ENCODE peak calls at places on chromosomes 6 and 20, in five cellular contexts. One of them, this sample, is unnamed. For H3K4me1, the result is how much of the 10 kb centered on the place peaks cover.

GRCh38 chr6:77072694-77073409 is 390.4 kb downstream of the HTR1B start:
- DNase-seq in mammary epithelial cell: no peak
- DNase-seq in IMR-90: no peak
- DNase-seq in psoas muscle: no peak
- DNase-seq in left lung: no peak
- DNase-seq in this sample: no peak

GRCh38 chr6:134535831-134536230 is 217.9 kb upstream of the SGK1 start:
- DNase-seq in mammary epithelial cell: peak
- DNase-seq in IMR-90: peak
- DNase-seq in psoas muscle: no peak
- DNase-seq in left lung: no peak
- DNase-seq in this sample: no peak

GRCh38 chr20:47931002-47931401 is 145.7 kb upstream of the SULF2 start:
- DNase-seq in mammary epithelial cell: no peak
- DNase-seq in IMR-90: no peak
- DNase-seq in psoas muscle: no peak
- DNase-seq in left lung: no peak
- DNase-seq in this sample: no peak

GRCh38 chr6:141174932-141175331 is 957.8 kb upstream of the GJE1 start:
- DNase-seq in mammary epithelial cell: no peak
- DNase-seq in IMR-90: no peak
- DNase-seq in psoas muscle: no peak
- DNase-seq in left lung: no peak
- DNase-seq in this sample: no peak

GRCh38 chr20:33796907-33797544 is 14.1 kb upstream of the CHMP4B start:
- DNase-seq in mammary epithelial cell: no peak
- DNase-seq in IMR-90: no peak
- DNase-seq in psoas muscle: no peak
- DNase-seq in left lung: no peak
- DNase-seq in this sample: no peak

GRCh38 chr6:20168668-20169633 is 43.3 kb downstream of the MBOAT1 start:
- DNase-seq in mammary epithelial cell: no peak
- DNase-seq in IMR-90: no peak
- DNase-seq in psoas muscle: no peak
- DNase-seq in left lung: no peak
- DNase-seq in this sample: no peak

GRCh38 chr20:62382306-62383198 is 4.4 kb upstream of the RPS21 start:
- DNase-seq in mammary epithelial cell: peak
- DNase-seq in IMR-90: peak
- DNase-seq in psoas muscle: peak
- DNase-seq in left lung: no peak
- DNase-seq in this sample: peak

GRCh38 chr6:21935561-21936028 is 342.0 kb downstream of the SOX4 start:
- DNase-seq in mammary epithelial cell: peak
- DNase-seq in IMR-90: peak
- DNase-seq in psoas muscle: no peak
- DNase-seq in left lung: peak
- DNase-seq in this sample: peak

GRCh38 chr20:20214757-20215275 is 153.1 kb upstream of the INSM1 start:
- DNase-seq in mammary epithelial cell: no peak
- DNase-seq in IMR-90: no peak
- DNase-seq in psoas muscle: no peak
- DNase-seq in left lung: no peak
- DNase-seq in this sample: no peak

GRCh38 chr20:56626367-56627121 is 2.6 kb upstream of the TFAP2C start:
- DNase-seq in mammary epithelial cell: no peak
- DNase-seq in IMR-90: no peak
- DNase-seq in psoas muscle: no peak
- DNase-seq in left lung: no peak
- DNase-seq in this sample: peak

GRCh38 chr6:112017169-112017568 is 36.7 kb upstream of the CCN6 start:
- DNase-seq in mammary epithelial cell: peak
- DNase-seq in IMR-90: no peak
- DNase-seq in psoas muscle: no peak
- DNase-seq in left lung: no peak
- DNase-seq in this sample: no peak
- H3K4me1 ChIP-seq in mammary epithelial cell: under half
- H3K4me1 ChIP-seq in IMR-90: under half
- H3K4me1 ChIP-seq in psoas muscle: under half
- H3K4me1 ChIP-seq in left lung: under half
- H3K4me1 ChIP-seq in this sample: under half

GRCh38 chr6:137869781-137870180 is 2.7 kb downstream of the TNFAIP3 start:
- DNase-seq in mammary epithelial cell: no peak
- DNase-seq in IMR-90: no peak
- DNase-seq in psoas muscle: no peak
- DNase-seq in left lung: no peak
- DNase-seq in this sample: no peak
- H3K4me1 ChIP-seq in mammary epithelial cell: half or more
- H3K4me1 ChIP-seq in IMR-90: under half
- H3K4me1 ChIP-seq in psoas muscle: half or more
- H3K4me1 ChIP-seq in left lung: under half
- H3K4me1 ChIP-seq in this sample: under half

DNA sequence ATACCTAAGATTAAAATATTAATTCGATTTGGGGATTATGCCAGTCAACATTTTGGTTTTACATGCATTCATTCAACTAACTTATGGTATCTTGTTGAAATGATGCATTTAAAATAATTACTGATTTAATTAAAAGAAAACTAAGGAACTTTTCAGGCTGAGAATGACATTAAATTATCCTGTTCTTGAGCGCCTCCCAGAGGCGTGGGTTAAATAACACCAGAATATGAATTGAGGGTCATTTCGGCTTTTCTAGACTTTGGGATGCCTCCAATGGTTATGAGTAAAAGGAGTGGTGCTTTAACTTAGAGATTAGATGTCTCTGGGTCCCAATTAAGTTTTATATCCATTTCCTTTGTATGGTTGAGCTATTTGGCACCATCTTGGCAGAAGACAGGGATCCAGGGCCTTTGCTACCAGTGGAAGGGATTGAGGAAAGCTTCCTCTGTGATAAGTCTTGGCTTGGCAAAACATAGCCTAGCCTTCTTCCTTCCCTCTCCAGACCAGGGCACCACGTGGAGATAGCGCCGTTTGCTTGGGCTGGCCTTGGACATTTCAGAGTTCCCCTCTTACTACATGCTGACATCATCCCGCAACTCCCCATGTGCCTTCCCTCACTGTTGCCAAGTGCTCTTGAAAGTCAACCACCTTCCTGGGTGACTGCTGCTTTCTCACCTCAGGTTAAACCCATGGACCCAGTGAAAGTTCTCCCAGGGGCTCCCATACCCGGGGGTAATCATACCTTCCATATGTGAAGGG is 28.7 kb downstream of the GNAS start:
- DNase-seq in mammary epithelial cell: no peak
- DNase-seq in IMR-90: no peak
- DNase-seq in psoas muscle: no peak
- DNase-seq in left lung: no peak
- DNase-seq in this sample: no peak
- H3K4me1 ChIP-seq in mammary epithelial cell: under half
- H3K4me1 ChIP-seq in IMR-90: under half
- H3K4me1 ChIP-seq in psoas muscle: under half
- H3K4me1 ChIP-seq in left lung: under half
- H3K4me1 ChIP-seq in this sample: under half

DNA sequence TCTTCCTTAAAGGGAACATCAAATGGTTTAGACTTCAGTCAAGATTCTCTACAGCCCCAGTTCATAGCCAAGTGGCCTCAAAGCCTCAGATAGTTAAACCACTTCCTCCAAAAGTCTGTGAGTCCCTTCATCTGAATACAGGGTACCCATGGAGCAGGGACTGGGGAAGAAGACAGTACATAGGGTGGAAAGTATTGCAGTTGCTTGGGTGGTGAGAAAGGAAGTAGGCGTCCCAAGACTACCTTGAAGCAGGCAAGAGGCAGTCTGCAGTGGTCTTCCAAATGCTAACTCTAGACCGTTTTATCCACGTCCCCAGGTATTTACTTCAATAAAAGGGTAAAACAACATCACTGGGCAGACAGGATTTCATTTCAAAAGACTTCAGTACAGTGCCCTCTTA is 2.0 kb downstream of the FYN start:
- DNase-seq in mammary epithelial cell: no peak
- DNase-seq in IMR-90: no peak
- DNase-seq in psoas muscle: no peak
- DNase-seq in left lung: no peak
- DNase-seq in this sample: no peak
- H3K4me1 ChIP-seq in mammary epithelial cell: under half
- H3K4me1 ChIP-seq in IMR-90: under half
- H3K4me1 ChIP-seq in psoas muscle: under half
- H3K4me1 ChIP-seq in left lung: under half
- H3K4me1 ChIP-seq in this sample: under half

DNA sequence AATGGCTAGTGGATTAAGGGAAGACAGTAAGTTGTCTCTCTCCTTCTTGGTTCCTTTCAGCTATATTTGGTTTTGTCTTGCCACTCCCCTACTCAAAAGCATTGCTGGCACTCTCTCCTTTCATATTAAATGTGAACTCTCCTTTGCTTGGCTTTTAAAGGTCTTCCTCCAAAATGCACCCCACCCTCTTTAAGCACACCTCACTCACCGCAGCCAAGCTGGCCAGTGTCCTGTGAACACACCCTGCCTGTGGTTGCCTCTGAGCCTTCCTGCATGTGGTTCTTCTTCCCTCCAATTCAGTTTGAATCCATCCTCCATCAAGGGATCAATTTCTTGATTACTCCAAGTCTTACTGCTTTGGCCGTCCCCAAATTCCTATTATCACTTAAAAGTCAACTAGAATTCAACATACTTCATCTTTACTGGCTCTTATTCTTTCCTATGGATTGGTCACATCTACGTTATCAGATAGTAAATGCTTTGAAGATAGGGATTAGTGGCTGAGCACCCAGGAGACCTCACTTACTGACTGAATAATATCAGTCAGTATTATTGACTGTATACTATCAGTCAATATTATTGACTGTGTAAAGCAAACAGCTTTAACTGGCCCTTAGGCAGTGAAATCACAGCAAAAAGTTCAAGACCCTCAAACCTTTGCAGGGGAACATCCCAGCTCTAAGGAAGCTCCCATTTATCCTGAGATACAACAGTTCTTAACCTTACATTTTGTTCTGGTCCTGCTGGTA is 41.6 kb upstream of the SPDEF start:
- DNase-seq in mammary epithelial cell: no peak
- DNase-seq in IMR-90: no peak
- DNase-seq in psoas muscle: no peak
- DNase-seq in left lung: no peak
- DNase-seq in this sample: no peak
- H3K4me1 ChIP-seq in mammary epithelial cell: under half
- H3K4me1 ChIP-seq in IMR-90: under half
- H3K4me1 ChIP-seq in psoas muscle: half or more
- H3K4me1 ChIP-seq in left lung: under half
- H3K4me1 ChIP-seq in this sample: under half

GRCh38 chr6:90295854-90296345 is 743 bp downstream of the BACH2 start:
- DNase-seq in mammary epithelial cell: peak
- DNase-seq in IMR-90: peak
- DNase-seq in psoas muscle: peak
- DNase-seq in left lung: peak
- DNase-seq in this sample: peak

GRCh38 chr6:90294614-90294988 is 2.0 kb downstream of the BACH2 start:
- DNase-seq in mammary epithelial cell: no peak
- DNase-seq in IMR-90: no peak
- DNase-seq in psoas muscle: no peak
- DNase-seq in left lung: no peak
- DNase-seq in this sample: no peak

GRCh38 chr6:90296346-90297123 is at the start of gene BACH2:
- DNase-seq in mammary epithelial cell: peak
- DNase-seq in IMR-90: peak
- DNase-seq in psoas muscle: peak
- DNase-seq in left lung: peak
- DNase-seq in this sample: peak

GRCh38 chr6:90294008-90294511 is 2.6 kb downstream of the BACH2 start:
- DNase-seq in mammary epithelial cell: no peak
- DNase-seq in IMR-90: no peak
- DNase-seq in psoas muscle: no peak
- DNase-seq in left lung: no peak
- DNase-seq in this sample: no peak

GRCh38 chr6:90294989-90295853 is 1.4 kb downstream of the BACH2 start:
- DNase-seq in mammary epithelial cell: peak
- DNase-seq in IMR-90: peak
- DNase-seq in psoas muscle: peak
- DNase-seq in left lung: peak
- DNase-seq in this sample: peak
- H3K4me1 ChIP-seq in mammary epithelial cell: under half
- H3K4me1 ChIP-seq in IMR-90: under half
- H3K4me1 ChIP-seq in psoas muscle: under half
- H3K4me1 ChIP-seq in left lung: under half
- H3K4me1 ChIP-seq in this sample: under half

GRCh38 chr6:52548353-52548713 is 28.5 kb downstream of the TRAM2 start:
- DNase-seq in mammary epithelial cell: no peak
- DNase-seq in IMR-90: no peak
- DNase-seq in psoas muscle: no peak
- DNase-seq in left lung: no peak
- DNase-seq in this sample: no peak
- H3K4me1 ChIP-seq in mammary epithelial cell: half or more
- H3K4me1 ChIP-seq in IMR-90: half or more
- H3K4me1 ChIP-seq in psoas muscle: under half
- H3K4me1 ChIP-seq in left lung: under half
- H3K4me1 ChIP-seq in this sample: half or more

DNA sequence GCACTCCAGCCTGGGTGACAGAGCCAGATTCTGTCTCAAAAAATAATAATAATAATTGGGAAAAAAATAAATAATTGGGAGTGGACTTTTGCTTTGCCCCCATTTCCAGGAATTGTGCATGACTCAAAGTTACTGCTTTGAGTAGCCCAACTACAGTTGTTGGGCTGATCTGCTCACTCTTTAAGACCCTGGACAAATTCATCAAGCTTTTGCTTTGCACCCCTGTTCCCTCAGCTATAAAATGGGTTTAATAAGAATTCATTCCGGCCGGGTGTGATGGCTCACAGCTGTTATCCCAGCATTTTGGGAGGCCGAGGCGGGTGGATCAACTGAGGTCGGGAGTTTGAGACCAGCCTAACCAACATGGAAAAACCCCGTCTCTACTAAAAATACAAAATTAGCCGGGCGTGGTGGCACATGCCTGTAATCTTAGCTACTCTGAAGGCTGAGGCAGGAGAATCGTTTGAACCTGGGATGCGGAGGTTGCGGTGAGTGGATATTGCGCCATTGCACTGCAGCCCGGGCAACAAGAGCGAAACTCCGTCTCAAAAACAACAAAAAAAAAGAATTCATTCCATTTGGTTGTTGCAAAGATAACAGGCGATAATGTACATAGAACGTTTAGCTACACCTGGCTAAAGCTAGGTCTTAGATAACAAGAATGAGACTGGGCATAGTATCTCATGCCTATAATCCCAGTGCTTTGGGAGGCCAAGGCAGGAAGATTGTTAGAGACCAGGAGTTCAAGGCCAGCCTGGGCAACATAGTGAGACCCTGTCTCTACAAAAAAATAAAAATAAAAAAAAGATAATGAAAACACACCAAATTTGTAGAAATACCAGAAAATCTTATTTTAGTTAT is 87.9 kb upstream of the ZNF217 start:
- DNase-seq in mammary epithelial cell: no peak
- DNase-seq in IMR-90: no peak
- DNase-seq in psoas muscle: no peak
- DNase-seq in left lung: no peak
- DNase-seq in this sample: no peak
- H3K4me1 ChIP-seq in mammary epithelial cell: under half
- H3K4me1 ChIP-seq in IMR-90: under half
- H3K4me1 ChIP-seq in psoas muscle: under half
- H3K4me1 ChIP-seq in left lung: under half
- H3K4me1 ChIP-seq in this sample: under half